ENCODE peak calls at places on chromosome 5, in nine cellular contexts. P, E, N, F, Y, B, H, U and I are unnamed samples.

GRCh38 chr5:157113007-157113406 is 4.2 kb upstream of the HAVCR2 start:
- DNase-seq in Y (no peak), P (no peak), U (no peak), E (no peak), B (no peak), F (no peak), N (no peak), H (no peak), I (no peak)

GRCh38 chr5:116482394-116482793 is 92.2 kb downstream of the SEMA6A start:
- DNase-seq in N (peak; percentile 70), Y (no peak), F (peak; percentile 58), P (no peak), U (no peak), E (no peak), H (no peak), B (no peak), I (peak; percentile 65)

GRCh38 chr5:133991171-133991910 is 13.4 kb downstream of the VDAC1 start:
- DNase-seq in Y (no peak), H (no peak), B (no peak), U (no peak), P (no peak), E (no peak), F (no peak), N (no peak), I (no peak)

GRCh38 chr5:53423724-53424123 is 56.7 kb upstream of the FST start:
- DNase-seq in F (no peak), U (no peak), E (no peak), N (no peak), H (no peak), P (no peak), Y (no peak), B (no peak), I (no peak)

GRCh38 chr5:143085319-143085917 is 315.2 kb downstream of the ARHGAP26 start:
- DNase-seq in E (no peak), Y (no peak), N (peak; percentile 47), P (no peak), H (no peak), B (no peak), F (no peak), U (no peak), I (no peak)

GRCh38 chr5:37045703-37046102 is 169.1 kb downstream of the NIPBL start:
- DNase-seq in P (no peak), Y (no peak), E (no peak), U (no peak), H (no peak), F (no peak), B (no peak), N (no peak), I (no peak)

GRCh38 chr5:40736103-40736875 is 19.5 kb downstream of the TTC33 start:
- DNase-seq in N (peak; percentile 71), B (no peak), P (no peak), U (no peak), H (peak; percentile 48), F (peak; percentile 56), Y (no peak), E (peak; percentile 72), I (peak; percentile 63)

GRCh38 chr5:126686451-126687126 is 85.8 kb downstream of the PHAX start:
- DNase-seq in U (no peak), E (no peak), F (no peak), B (no peak), N (no peak), Y (no peak), H (no peak), P (no peak), I (no peak)

GRCh38 chr5:19886123-19886921 is 101.7 kb downstream of the CDH18 start:
- DNase-seq in P (no peak), N (peak; percentile 73), H (no peak), Y (no peak), F (peak; percentile 25), U (no peak), E (peak; percentile 32), B (no peak), I (peak; percentile 80)

GRCh38 chr5:177382423-177383029 is 1.7 kb upstream of the SLC34A1 start:
- DNase-seq in B (no peak), H (no peak), E (no peak), F (no peak), Y (no peak), N (peak; percentile 22), P (no peak), U (no peak), I (peak; percentile 39)

GRCh38 chr5:126680215-126680817 is 79.6 kb downstream of the PHAX start:
- DNase-seq in Y (no peak), U (no peak), H (no peak), N (peak; percentile 48), E (peak; percentile 35), P (no peak), B (no peak), F (peak; percentile 74), I (no peak)

GRCh38 chr5:3392306-3392939 is 203.2 kb upstream of the IRX1 start:
- DNase-seq in F (peak; percentile 49), H (no peak), U (no peak), Y (no peak), B (no peak), E (no peak), P (no peak), N (no peak), I (no peak)

GRCh38 chr5:137179203-137179602 is 319.9 kb downstream of the SPOCK1 start:
- DNase-seq in B (no peak), N (no peak), Y (no peak), E (no peak), U (no peak), P (no peak), H (no peak), F (no peak), I (no peak)

GRCh38 chr5:165894916-165895315 is 2389.5 kb downstream of the MAT2B start:
- DNase-seq in E (no peak), Y (no peak), H (no peak), B (no peak), N (no peak), F (no peak), P (no peak), U (no peak), I (no peak)

GRCh38 chr5:87195616-87196015 is 72.1 kb upstream of the RASA1 start:
- DNase-seq in Y (no peak), F (peak; percentile 18), N (peak; percentile 21), U (no peak), B (no peak), P (no peak), H (no peak), E (peak; percentile 6), I (no peak)

GRCh38 chr5:150140830-150141229 is 14.8 kb downstream of the PDGFRB start:
- DNase-seq in U (no peak), P (no peak), F (no peak), E (no peak), Y (no peak), H (no peak), B (peak; percentile 42), N (peak; percentile 95), I (no peak)

GRCh38 chr5:59042201-59042600 is 459.3 kb downstream of the RAB3C start:
- DNase-seq in E (no peak), N (peak; percentile 86), F (peak; percentile 24), Y (no peak), B (no peak), P (no peak), U (no peak), H (no peak), I (peak; percentile 62)

GRCh38 chr5:112684737-112685136 is 52.9 kb upstream of the APC start:
- DNase-seq in U (no peak), Y (no peak), H (no peak), B (no peak), P (no peak), E (no peak), N (no peak), F (peak; percentile 84), I (no peak)

GRCh38 chr5:109529520-109529919 is 119.7 kb upstream of the PJA2 start:
- DNase-seq in Y (no peak), N (peak; percentile 49), B (no peak), U (no peak), E (no peak), P (no peak), H (no peak), F (peak; percentile 20), I (peak; percentile 60)